ENCODE peak calls at places on chromosome 9, in six cellular contexts. One of them, this sample, is unnamed.

GRCh38 chr9:116000748-116001329 is 152.8 kb upstream of the PAPPA start:
- DNase-seq in HFF-Myc: no peak
- DNase-seq in Caco-2: peak
- DNase-seq in CD8-positive, alpha-beta T cell: no peak
- DNase-seq in mesothelial cell of epicardium: no peak
- DNase-seq in stomach: peak
- DNase-seq in this sample: no peak

GRCh38 chr9:23638837-23639426 is 187.1 kb downstream of the ELAVL2 start:
- DNase-seq in HFF-Myc: no peak
- DNase-seq in Caco-2: no peak
- DNase-seq in CD8-positive, alpha-beta T cell: no peak
- DNase-seq in mesothelial cell of epicardium: no peak
- DNase-seq in stomach: no peak
- DNase-seq in this sample: no peak

GRCh38 chr9:87716141-87716540 is 9.8 kb upstream of the CTSL start:
- DNase-seq in HFF-Myc: no peak
- DNase-seq in Caco-2: peak
- DNase-seq in CD8-positive, alpha-beta T cell: no peak
- DNase-seq in mesothelial cell of epicardium: no peak
- DNase-seq in stomach: no peak
- DNase-seq in this sample: no peak

GRCh38 chr9:125989090-125989501 is 241.9 kb downstream of the PBX3 start:
- DNase-seq in HFF-Myc: no peak
- DNase-seq in Caco-2: no peak
- DNase-seq in CD8-positive, alpha-beta T cell: no peak
- DNase-seq in mesothelial cell of epicardium: peak
- DNase-seq in stomach: no peak
- DNase-seq in this sample: no peak

GRCh38 chr9:99465231-99465891 is 243.3 kb downstream of the SEC61B start:
- DNase-seq in HFF-Myc: no peak
- DNase-seq in Caco-2: no peak
- DNase-seq in CD8-positive, alpha-beta T cell: no peak
- DNase-seq in mesothelial cell of epicardium: no peak
- DNase-seq in stomach: no peak
- DNase-seq in this sample: no peak

GRCh38 chr9:38357350-38358114 is 35.0 kb upstream of the ALDH1B1 start:
- DNase-seq in HFF-Myc: no peak
- DNase-seq in Caco-2: no peak
- DNase-seq in CD8-positive, alpha-beta T cell: no peak
- DNase-seq in mesothelial cell of epicardium: no peak
- DNase-seq in stomach: no peak
- DNase-seq in this sample: no peak

GRCh38 chr9:77667151-77667550 is 19.0 kb upstream of the GNA14 start:
- DNase-seq in HFF-Myc: no peak
- DNase-seq in Caco-2: no peak
- DNase-seq in CD8-positive, alpha-beta T cell: no peak
- DNase-seq in mesothelial cell of epicardium: no peak
- DNase-seq in stomach: no peak
- DNase-seq in this sample: no peak

GRCh38 chr9:72935595-72935994 is 17.3 kb downstream of the ALDH1A1 start:
- DNase-seq in HFF-Myc: no peak
- DNase-seq in Caco-2: no peak
- DNase-seq in CD8-positive, alpha-beta T cell: no peak
- DNase-seq in mesothelial cell of epicardium: no peak
- DNase-seq in stomach: no peak
- DNase-seq in this sample: no peak

GRCh38 chr9:91714020-91714721 is 235.9 kb downstream of the ROR2 start:
- DNase-seq in HFF-Myc: no peak
- DNase-seq in Caco-2: peak
- DNase-seq in CD8-positive, alpha-beta T cell: no peak
- DNase-seq in mesothelial cell of epicardium: peak
- DNase-seq in stomach: peak
- DNase-seq in this sample: no peak

GRCh38 chr9:133135193-133135745 is 14.2 kb upstream of the RALGDS start:
- DNase-seq in HFF-Myc: peak
- DNase-seq in Caco-2: no peak
- DNase-seq in CD8-positive, alpha-beta T cell: peak
- DNase-seq in mesothelial cell of epicardium: no peak
- DNase-seq in stomach: peak
- DNase-seq in this sample: no peak

GRCh38 chr9:5665059-5665458 is 36.2 kb downstream of the RIC1 start:
- DNase-seq in HFF-Myc: no peak
- DNase-seq in Caco-2: no peak
- DNase-seq in CD8-positive, alpha-beta T cell: no peak
- DNase-seq in mesothelial cell of epicardium: no peak
- DNase-seq in stomach: no peak
- DNase-seq in this sample: no peak

GRCh38 chr9:116499986-116500871 is 186.9 kb upstream of the TRIM32 start:
- DNase-seq in HFF-Myc: no peak
- DNase-seq in Caco-2: no peak
- DNase-seq in CD8-positive, alpha-beta T cell: no peak
- DNase-seq in mesothelial cell of epicardium: no peak
- DNase-seq in stomach: no peak
- DNase-seq in this sample: no peak

GRCh38 chr9:34744295-34745221 is 34.6 kb upstream of the CCL21 start:
- DNase-seq in HFF-Myc: peak
- DNase-seq in Caco-2: no peak
- DNase-seq in CD8-positive, alpha-beta T cell: no peak
- DNase-seq in mesothelial cell of epicardium: no peak
- DNase-seq in stomach: no peak
- DNase-seq in this sample: no peak

GRCh38 chr9:114084282-114085073 is 6.4 kb upstream of the AMBP start:
- DNase-seq in HFF-Myc: no peak
- DNase-seq in Caco-2: no peak
- DNase-seq in CD8-positive, alpha-beta T cell: no peak
- DNase-seq in mesothelial cell of epicardium: no peak
- DNase-seq in stomach: no peak
- DNase-seq in this sample: no peak

GRCh38 chr9:18606831-18607230 is 132.9 kb downstream of the ADAMTSL1 start:
- DNase-seq in HFF-Myc: no peak
- DNase-seq in Caco-2: no peak
- DNase-seq in CD8-positive, alpha-beta T cell: no peak
- DNase-seq in mesothelial cell of epicardium: no peak
- DNase-seq in stomach: no peak
- DNase-seq in this sample: no peak

GRCh38 chr9:95031711-95032461 is 285.6 kb downstream of the FANCC start:
- DNase-seq in HFF-Myc: no peak
- DNase-seq in Caco-2: peak
- DNase-seq in CD8-positive, alpha-beta T cell: no peak
- DNase-seq in mesothelial cell of epicardium: no peak
- DNase-seq in stomach: peak
- DNase-seq in this sample: no peak

GRCh38 chr9:95808001-95808400 is 67.5 kb upstream of the ERCC6L2 start:
- DNase-seq in HFF-Myc: no peak
- DNase-seq in Caco-2: no peak
- DNase-seq in CD8-positive, alpha-beta T cell: no peak
- DNase-seq in mesothelial cell of epicardium: no peak
- DNase-seq in stomach: no peak
- DNase-seq in this sample: no peak

GRCh38 chr9:6938447-6938846 is 180.7 kb downstream of the KDM4C start:
- DNase-seq in HFF-Myc: peak
- DNase-seq in Caco-2: no peak
- DNase-seq in CD8-positive, alpha-beta T cell: no peak
- DNase-seq in mesothelial cell of epicardium: no peak
- DNase-seq in stomach: no peak
- DNase-seq in this sample: no peak

GRCh38 chr9:134970719-134971118 is 53.0 kb upstream of the FCN1 start:
- DNase-seq in HFF-Myc: no peak
- DNase-seq in Caco-2: no peak
- DNase-seq in CD8-positive, alpha-beta T cell: no peak
- DNase-seq in mesothelial cell of epicardium: no peak
- DNase-seq in stomach: no peak
- DNase-seq in this sample: no peak

GRCh38 chr9:89720721-89721660 is 116.2 kb downstream of the GADD45G start:
- DNase-seq in HFF-Myc: no peak
- DNase-seq in Caco-2: peak
- DNase-seq in CD8-positive, alpha-beta T cell: no peak
- DNase-seq in mesothelial cell of epicardium: no peak
- DNase-seq in stomach: no peak
- DNase-seq in this sample: no peak

GRCh38 chr9:89387970-89388867 is 69.9 kb downstream of the SECISBP2 start:
- DNase-seq in HFF-Myc: no peak
- DNase-seq in Caco-2: peak
- DNase-seq in CD8-positive, alpha-beta T cell: no peak
- DNase-seq in mesothelial cell of epicardium: no peak
- DNase-seq in stomach: peak
- DNase-seq in this sample: no peak

GRCh38 chr9:81610739-81611107 is 78.6 kb downstream of the TLE1 start:
- DNase-seq in HFF-Myc: no peak
- DNase-seq in Caco-2: no peak
- DNase-seq in CD8-positive, alpha-beta T cell: no peak
- DNase-seq in mesothelial cell of epicardium: no peak
- DNase-seq in stomach: no peak
- DNase-seq in this sample: no peak

GRCh38 chr9:123640792-123641222 is 284.8 kb downstream of the CRB2 start:
- DNase-seq in HFF-Myc: no peak
- DNase-seq in Caco-2: no peak
- DNase-seq in CD8-positive, alpha-beta T cell: no peak
- DNase-seq in mesothelial cell of epicardium: no peak
- DNase-seq in stomach: no peak
- DNase-seq in this sample: no peak

GRCh38 chr9:78332381-78332780 is 35.5 kb downstream of the PSAT1 start:
- DNase-seq in HFF-Myc: no peak
- DNase-seq in Caco-2: no peak
- DNase-seq in CD8-positive, alpha-beta T cell: no peak
- DNase-seq in mesothelial cell of epicardium: no peak
- DNase-seq in stomach: no peak
- DNase-seq in this sample: no peak

GRCh38 chr9:80555782-80556325 is 984.1 kb downstream of the TLE4 start:
- DNase-seq in HFF-Myc: no peak
- DNase-seq in Caco-2: no peak
- DNase-seq in CD8-positive, alpha-beta T cell: no peak
- DNase-seq in mesothelial cell of epicardium: no peak
- DNase-seq in stomach: no peak
- DNase-seq in this sample: no peak

DNA sequence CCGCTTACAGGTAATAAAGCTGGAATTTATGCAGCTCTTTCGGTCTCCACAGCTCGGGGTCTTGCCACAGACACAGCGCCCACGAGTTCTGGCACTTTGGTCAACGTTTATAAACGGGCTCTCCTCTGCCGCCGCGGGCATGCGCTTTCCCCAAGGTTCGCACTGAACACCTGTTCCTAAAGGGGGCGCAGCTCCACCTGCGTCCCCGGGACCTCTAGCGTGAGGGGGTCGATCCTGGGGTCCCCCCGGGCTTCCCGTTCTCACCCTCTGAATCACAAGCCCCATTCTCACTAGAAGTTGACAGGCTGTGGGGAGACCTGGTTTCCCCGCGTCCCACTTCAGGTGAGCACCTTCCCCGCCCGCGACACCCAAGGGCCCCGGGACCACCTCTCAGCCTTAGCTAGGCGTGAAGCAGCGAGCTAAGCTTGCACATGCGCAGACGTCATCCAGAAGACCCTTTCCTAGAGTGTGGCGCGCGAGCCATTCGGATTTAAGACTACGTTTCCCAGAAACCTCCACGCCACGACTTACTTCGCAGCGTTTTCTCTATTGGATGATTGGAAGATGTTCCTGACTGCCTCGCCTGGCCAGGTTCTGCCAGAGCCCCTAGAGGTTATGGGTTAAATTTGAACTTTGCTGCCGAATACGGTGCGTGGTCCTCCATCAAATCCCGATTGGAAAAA is 21.3 kb upstream of the ZNF782 start:
- DNase-seq in HFF-Myc: no peak
- DNase-seq in Caco-2: peak
- DNase-seq in CD8-positive, alpha-beta T cell: peak
- DNase-seq in mesothelial cell of epicardium: peak
- DNase-seq in stomach: peak
- DNase-seq in this sample: peak
- TF ChIP-seq CTCF in HFF-Myc: no peak
- TF ChIP-seq CTCF in Caco-2: peak
- TF ChIP-seq CTCF in CD8-positive, alpha-beta T cell: no peak
- TF ChIP-seq CTCF in mesothelial cell of epicardium: no peak
- TF ChIP-seq CTCF in stomach: no peak
- TF ChIP-seq CTCF in this sample: peak

GRCh38 chr9:101477214-101477613 is 41.6 kb upstream of the ALDOB start:
- DNase-seq in HFF-Myc: no peak
- DNase-seq in Caco-2: no peak
- DNase-seq in CD8-positive, alpha-beta T cell: no peak
- DNase-seq in mesothelial cell of epicardium: no peak
- DNase-seq in stomach: no peak
- DNase-seq in this sample: no peak
- TF ChIP-seq CTCF in HFF-Myc: no peak
- TF ChIP-seq CTCF in Caco-2: no peak
- TF ChIP-seq CTCF in CD8-positive, alpha-beta T cell: no peak
- TF ChIP-seq CTCF in mesothelial cell of epicardium: no peak
- TF ChIP-seq CTCF in stomach: no peak
- TF ChIP-seq CTCF in this sample: no peak

GRCh38 chr9:122464633-122465567 is 12.8 kb downstream of the OR1J1 start:
- DNase-seq in HFF-Myc: peak
- DNase-seq in Caco-2: peak
- DNase-seq in CD8-positive, alpha-beta T cell: peak
- DNase-seq in mesothelial cell of epicardium: no peak
- DNase-seq in stomach: peak
- DNase-seq in this sample: peak

GRCh38 chr9:122468735-122469134 is 9.0 kb downstream of the OR1J1 start:
- DNase-seq in HFF-Myc: no peak
- DNase-seq in Caco-2: no peak
- DNase-seq in CD8-positive, alpha-beta T cell: no peak
- DNase-seq in mesothelial cell of epicardium: no peak
- DNase-seq in stomach: no peak
- DNase-seq in this sample: no peak

DNA sequence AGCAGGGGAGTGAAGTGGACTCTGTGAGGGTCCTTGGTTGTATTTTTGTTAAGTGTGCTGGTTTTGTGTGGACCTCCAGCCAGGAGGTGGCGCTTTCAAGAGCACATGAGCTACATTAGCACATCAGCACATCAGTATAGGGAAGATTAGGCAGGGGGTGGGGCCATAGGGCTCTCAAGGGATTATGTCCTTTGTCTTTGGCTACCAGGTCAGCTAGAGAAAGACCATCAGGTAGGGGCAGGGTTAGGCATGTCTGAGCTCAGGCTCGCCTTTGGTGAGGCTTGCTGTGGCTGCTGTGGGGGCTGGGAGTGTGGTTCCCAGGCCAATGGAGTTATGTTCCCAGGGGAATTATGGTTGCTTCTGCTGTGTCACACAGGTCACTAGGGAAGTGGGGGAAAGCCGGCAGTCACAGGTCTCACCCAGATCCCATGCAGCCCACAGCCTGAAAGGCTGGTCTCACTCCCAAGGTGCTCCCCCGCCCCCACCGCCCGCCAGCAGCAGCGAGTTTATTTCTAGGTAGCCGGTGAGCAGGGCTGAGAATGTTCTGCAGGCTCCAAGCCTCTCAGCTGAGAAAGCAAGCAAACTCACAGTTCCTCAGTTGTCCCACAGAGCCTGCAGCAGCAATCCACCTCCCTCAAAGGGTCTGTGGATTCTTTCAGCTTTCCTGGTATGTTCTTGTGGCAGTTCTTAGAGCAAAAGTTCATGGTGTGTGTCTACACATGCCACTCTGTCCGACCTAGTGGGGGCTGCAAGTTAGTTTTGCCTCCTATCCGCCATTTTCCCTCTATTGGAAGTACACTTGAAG is 13.7 kb downstream of the OR1J1 start:
- DNase-seq in HFF-Myc: no peak
- DNase-seq in Caco-2: peak
- DNase-seq in CD8-positive, alpha-beta T cell: no peak
- DNase-seq in mesothelial cell of epicardium: no peak
- DNase-seq in stomach: no peak
- DNase-seq in this sample: no peak
- TF ChIP-seq CTCF in HFF-Myc: peak
- TF ChIP-seq CTCF in Caco-2: no peak
- TF ChIP-seq CTCF in CD8-positive, alpha-beta T cell: peak
- TF ChIP-seq CTCF in mesothelial cell of epicardium: no peak
- TF ChIP-seq CTCF in stomach: no peak
- TF ChIP-seq CTCF in this sample: no peak

GRCh38 chr9:83714316-83714715 is 6.6 kb upstream of the UBQLN1 start:
- DNase-seq in HFF-Myc: no peak
- DNase-seq in Caco-2: no peak
- DNase-seq in CD8-positive, alpha-beta T cell: no peak
- DNase-seq in mesothelial cell of epicardium: no peak
- DNase-seq in stomach: no peak
- DNase-seq in this sample: no peak
- TF ChIP-seq CTCF in HFF-Myc: peak
- TF ChIP-seq CTCF in Caco-2: no peak
- TF ChIP-seq CTCF in CD8-positive, alpha-beta T cell: peak
- TF ChIP-seq CTCF in mesothelial cell of epicardium: peak
- TF ChIP-seq CTCF in stomach: no peak
- TF ChIP-seq CTCF in this sample: peak